ENCODE peak calls at places on chromosome 4, in eight cellular contexts. One of them, this sample, is unnamed.
A peak's percentile ranks its signal among the peaks of the same experiment; 100 is the strongest.

GRCh38 chr4:26171953-26172352 is 148.9 kb upstream of the RBPJ start:
- DNase-seq in lower lobe of right lung: no peak
- DNase-seq in uterus: peak; percentile 31
- DNase-seq in fibroblast of mammary gland: peak; percentile 88
- DNase-seq in fibroblast of pulmonary artery: peak; percentile 81
- DNase-seq in upper lobe of right lung: no peak
- DNase-seq in heart left ventricle: no peak
- DNase-seq in GM12865: no peak
- DNase-seq in this sample: peak; percentile 92

GRCh38 chr4:128830906-128831525 is 21.5 kb downstream of the JADE1 start:
- DNase-seq in lower lobe of right lung: no peak
- DNase-seq in uterus: no peak
- DNase-seq in fibroblast of mammary gland: no peak
- DNase-seq in fibroblast of pulmonary artery: no peak
- DNase-seq in upper lobe of right lung: no peak
- DNase-seq in heart left ventricle: no peak
- DNase-seq in GM12865: peak; percentile 31
- DNase-seq in this sample: no peak

GRCh38 chr4:108270466-108271450 is 102.0 kb upstream of the LEF1 start:
- DNase-seq in lower lobe of right lung: no peak
- DNase-seq in uterus: no peak
- DNase-seq in fibroblast of mammary gland: peak; percentile 70
- DNase-seq in fibroblast of pulmonary artery: peak; percentile 11
- DNase-seq in upper lobe of right lung: no peak
- DNase-seq in heart left ventricle: no peak
- DNase-seq in GM12865: peak; percentile 9
- DNase-seq in this sample: peak; percentile 83

GRCh38 chr4:126265880-126266279 is 951.1 kb downstream of the FAT4 start:
- DNase-seq in lower lobe of right lung: no peak
- DNase-seq in uterus: no peak
- DNase-seq in fibroblast of mammary gland: peak; percentile 58
- DNase-seq in fibroblast of pulmonary artery: no peak
- DNase-seq in upper lobe of right lung: no peak
- DNase-seq in heart left ventricle: no peak
- DNase-seq in GM12865: no peak
- DNase-seq in this sample: no peak

GRCh38 chr4:108425988-108426387 is 194.4 kb upstream of the RPL34 start:
- DNase-seq in lower lobe of right lung: no peak
- DNase-seq in uterus: no peak
- DNase-seq in fibroblast of mammary gland: peak; percentile 87
- DNase-seq in fibroblast of pulmonary artery: peak; percentile 29
- DNase-seq in upper lobe of right lung: no peak
- DNase-seq in heart left ventricle: no peak
- DNase-seq in GM12865: no peak
- DNase-seq in this sample: peak; percentile 92

GRCh38 chr4:147425019-147425418 is 55.9 kb upstream of the EDNRA start:
- DNase-seq in lower lobe of right lung: no peak
- DNase-seq in uterus: no peak
- DNase-seq in fibroblast of mammary gland: peak; percentile 24
- DNase-seq in fibroblast of pulmonary artery: no peak
- DNase-seq in upper lobe of right lung: no peak
- DNase-seq in heart left ventricle: no peak
- DNase-seq in GM12865: no peak
- DNase-seq in this sample: no peak

GRCh38 chr4:8504279-8505007 is 63.9 kb downstream of the TRMT44 start:
- DNase-seq in lower lobe of right lung: no peak
- DNase-seq in uterus: peak; percentile 24
- DNase-seq in fibroblast of mammary gland: no peak
- DNase-seq in fibroblast of pulmonary artery: no peak
- DNase-seq in upper lobe of right lung: no peak
- DNase-seq in heart left ventricle: no peak
- DNase-seq in GM12865: no peak
- DNase-seq in this sample: no peak

GRCh38 chr4:103786014-103786413 is 66.2 kb upstream of the TACR3 start:
- DNase-seq in lower lobe of right lung: no peak
- DNase-seq in uterus: no peak
- DNase-seq in fibroblast of mammary gland: peak; percentile 57
- DNase-seq in fibroblast of pulmonary artery: peak; percentile 62
- DNase-seq in upper lobe of right lung: no peak
- DNase-seq in heart left ventricle: no peak
- DNase-seq in GM12865: peak; percentile 80
- DNase-seq in this sample: peak; percentile 3

GRCh38 chr4:117965608-117966007 is 68.7 kb upstream of the NDST3 start:
- DNase-seq in lower lobe of right lung: no peak
- DNase-seq in uterus: no peak
- DNase-seq in fibroblast of mammary gland: no peak
- DNase-seq in fibroblast of pulmonary artery: no peak
- DNase-seq in upper lobe of right lung: no peak
- DNase-seq in heart left ventricle: no peak
- DNase-seq in GM12865: no peak
- DNase-seq in this sample: peak; percentile 7

GRCh38 chr4:55136634-55137033 is 11.2 kb upstream of the KDR start:
- DNase-seq in lower lobe of right lung: no peak
- DNase-seq in uterus: peak; percentile 25
- DNase-seq in fibroblast of mammary gland: no peak
- DNase-seq in fibroblast of pulmonary artery: no peak
- DNase-seq in upper lobe of right lung: no peak
- DNase-seq in heart left ventricle: no peak
- DNase-seq in GM12865: no peak
- DNase-seq in this sample: no peak

GRCh38 chr4:15400911-15401671 is 26.7 kb upstream of the C1QTNF7 start:
- DNase-seq in lower lobe of right lung: peak; percentile 85
- DNase-seq in uterus: peak; percentile 41
- DNase-seq in fibroblast of mammary gland: peak; percentile 64
- DNase-seq in fibroblast of pulmonary artery: peak; percentile 90
- DNase-seq in upper lobe of right lung: peak; percentile 84
- DNase-seq in heart left ventricle: peak; percentile 69
- DNase-seq in GM12865: peak; percentile 54
- DNase-seq in this sample: peak; percentile 65

GRCh38 chr4:54543088-54543795 is 114.5 kb upstream of the KIT start:
- DNase-seq in lower lobe of right lung: no peak
- DNase-seq in uterus: no peak
- DNase-seq in fibroblast of mammary gland: peak; percentile 64
- DNase-seq in fibroblast of pulmonary artery: peak; percentile 55
- DNase-seq in upper lobe of right lung: no peak
- DNase-seq in heart left ventricle: no peak
- DNase-seq in GM12865: no peak
- DNase-seq in this sample: peak; percentile 87

GRCh38 chr4:81512945-81513584 is 41.4 kb upstream of the RASGEF1B start:
- DNase-seq in lower lobe of right lung: no peak
- DNase-seq in uterus: no peak
- DNase-seq in fibroblast of mammary gland: no peak
- DNase-seq in fibroblast of pulmonary artery: no peak
- DNase-seq in upper lobe of right lung: no peak
- DNase-seq in heart left ventricle: no peak
- DNase-seq in GM12865: no peak
- DNase-seq in this sample: no peak

GRCh38 chr4:13533670-13534343 is 10.5 kb downstream of the NKX3-2 start:
- DNase-seq in lower lobe of right lung: no peak
- DNase-seq in uterus: no peak
- DNase-seq in fibroblast of mammary gland: no peak
- DNase-seq in fibroblast of pulmonary artery: no peak
- DNase-seq in upper lobe of right lung: no peak
- DNase-seq in heart left ventricle: no peak
- DNase-seq in GM12865: no peak
- DNase-seq in this sample: no peak
- TF ChIP-seq CTCF in lower lobe of right lung: no peak
- TF ChIP-seq CTCF in uterus: no peak
- TF ChIP-seq CTCF in fibroblast of mammary gland: no peak
- TF ChIP-seq CTCF in fibroblast of pulmonary artery: no peak
- TF ChIP-seq CTCF in upper lobe of right lung: no peak
- TF ChIP-seq CTCF in heart left ventricle: no peak
- TF ChIP-seq CTCF in GM12865: no peak
- TF ChIP-seq CTCF in this sample: no peak

DNA sequence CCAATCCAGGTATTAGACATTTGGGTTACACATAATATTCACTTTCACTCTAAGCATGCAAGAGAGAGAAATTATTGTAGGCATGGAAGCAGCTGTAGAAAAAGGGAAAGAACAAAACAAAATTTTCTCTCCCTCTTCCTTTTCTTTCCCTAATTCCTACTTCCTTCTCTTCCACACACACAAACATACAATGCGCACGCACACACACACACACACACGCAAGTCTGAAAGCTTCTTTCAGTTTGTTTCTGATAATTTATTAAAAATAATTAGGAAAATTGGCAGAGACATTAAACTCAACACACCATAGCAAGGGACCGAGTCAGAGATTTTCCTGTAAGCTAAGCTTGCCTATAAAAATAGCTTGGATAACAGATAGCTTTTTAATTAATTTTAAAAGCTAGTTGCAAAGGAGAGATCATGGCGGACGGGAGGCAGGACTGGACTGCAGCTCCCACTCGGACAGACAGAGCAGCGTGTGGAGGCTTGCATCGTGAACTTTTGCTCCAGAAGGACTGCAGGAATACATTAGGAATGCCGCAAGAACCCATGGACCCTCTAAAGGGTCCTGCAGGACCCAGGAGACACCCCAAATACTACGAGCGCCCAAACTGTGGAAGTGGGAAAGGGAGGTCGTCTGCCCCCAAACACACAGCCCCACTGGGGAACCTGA is 92.6 kb upstream of the MAPK10 start:
- DNase-seq in lower lobe of right lung: no peak
- DNase-seq in uterus: peak; percentile 58
- DNase-seq in fibroblast of mammary gland: peak; percentile 46
- DNase-seq in fibroblast of pulmonary artery: peak; percentile 69
- DNase-seq in upper lobe of right lung: no peak
- DNase-seq in heart left ventricle: peak; percentile 36
- DNase-seq in GM12865: no peak
- DNase-seq in this sample: peak; percentile 43
- H3K4me3 ChIP-seq in lower lobe of right lung: peak overlapping the region; percentile 30
- H3K4me3 ChIP-seq in uterus: peak overlapping the region; percentile 47
- H3K4me3 ChIP-seq in fibroblast of mammary gland: peak overlapping the region; percentile 39
- H3K4me3 ChIP-seq in fibroblast of pulmonary artery: peak overlapping the region; percentile 56
- H3K4me3 ChIP-seq in upper lobe of right lung: peak overlapping the region; percentile 3
- H3K4me3 ChIP-seq in heart left ventricle: peak overlapping the region; percentile 52
- H3K4me3 ChIP-seq in GM12865: no peak overlapping the region
- H3K4me3 ChIP-seq in this sample: peak overlapping the region; percentile 30

GRCh38 chr4:95204873-95205272 is 343.9 kb downstream of the UNC5C start:
- DNase-seq in lower lobe of right lung: no peak
- DNase-seq in uterus: no peak
- DNase-seq in fibroblast of mammary gland: no peak
- DNase-seq in fibroblast of pulmonary artery: no peak
- DNase-seq in upper lobe of right lung: no peak
- DNase-seq in heart left ventricle: no peak
- DNase-seq in GM12865: no peak
- DNase-seq in this sample: no peak
- TF ChIP-seq CTCF in lower lobe of right lung: no peak
- TF ChIP-seq CTCF in uterus: no peak
- TF ChIP-seq CTCF in fibroblast of mammary gland: peak; percentile 32
- TF ChIP-seq CTCF in fibroblast of pulmonary artery: peak; percentile 20
- TF ChIP-seq CTCF in upper lobe of right lung: no peak
- TF ChIP-seq CTCF in heart left ventricle: no peak
- TF ChIP-seq CTCF in GM12865: peak; percentile 15
- TF ChIP-seq CTCF in this sample: peak; percentile 43

GRCh38 chr4:96729641-96730040 is 889.7 kb downstream of the PDHA2 start:
- DNase-seq in lower lobe of right lung: no peak
- DNase-seq in uterus: no peak
- DNase-seq in fibroblast of mammary gland: no peak
- DNase-seq in fibroblast of pulmonary artery: peak; percentile 43
- DNase-seq in upper lobe of right lung: no peak
- DNase-seq in heart left ventricle: no peak
- DNase-seq in GM12865: no peak
- DNase-seq in this sample: peak; percentile 51
- H3K4me3 ChIP-seq in lower lobe of right lung: no peak overlapping the region
- H3K4me3 ChIP-seq in uterus: no peak overlapping the region
- H3K4me3 ChIP-seq in fibroblast of mammary gland: no peak overlapping the region
- H3K4me3 ChIP-seq in fibroblast of pulmonary artery: no peak overlapping the region
- H3K4me3 ChIP-seq in upper lobe of right lung: no peak overlapping the region
- H3K4me3 ChIP-seq in heart left ventricle: no peak overlapping the region
- H3K4me3 ChIP-seq in GM12865: no peak overlapping the region
- H3K4me3 ChIP-seq in this sample: no peak overlapping the region

DNA sequence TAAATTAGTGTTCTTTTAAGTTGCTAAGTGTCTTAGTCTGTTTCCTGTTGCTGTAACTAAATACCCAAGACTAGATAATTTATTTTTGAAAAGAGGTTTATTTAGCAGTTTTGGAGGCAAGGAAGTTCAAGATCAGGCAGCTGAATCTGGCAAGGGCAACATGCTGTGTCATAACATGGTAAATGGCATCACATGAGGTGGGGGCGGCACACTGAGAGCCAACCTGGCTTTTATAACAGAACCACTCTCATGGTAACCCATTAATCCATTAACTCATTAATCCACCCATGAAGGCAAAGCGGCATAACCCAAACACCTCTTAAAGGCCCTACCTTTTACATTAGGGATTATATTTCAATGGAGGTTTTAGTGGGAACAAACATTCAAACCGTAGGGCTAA is 182.2 kb upstream of the GATB start:
- DNase-seq in lower lobe of right lung: no peak
- DNase-seq in uterus: no peak
- DNase-seq in fibroblast of mammary gland: no peak
- DNase-seq in fibroblast of pulmonary artery: no peak
- DNase-seq in upper lobe of right lung: no peak
- DNase-seq in heart left ventricle: no peak
- DNase-seq in GM12865: no peak
- DNase-seq in this sample: no peak
- TF ChIP-seq CTCF in lower lobe of right lung: no peak
- TF ChIP-seq CTCF in uterus: no peak
- TF ChIP-seq CTCF in fibroblast of mammary gland: no peak
- TF ChIP-seq CTCF in fibroblast of pulmonary artery: no peak
- TF ChIP-seq CTCF in upper lobe of right lung: no peak
- TF ChIP-seq CTCF in heart left ventricle: no peak
- TF ChIP-seq CTCF in GM12865: no peak
- TF ChIP-seq CTCF in this sample: no peak

DNA sequence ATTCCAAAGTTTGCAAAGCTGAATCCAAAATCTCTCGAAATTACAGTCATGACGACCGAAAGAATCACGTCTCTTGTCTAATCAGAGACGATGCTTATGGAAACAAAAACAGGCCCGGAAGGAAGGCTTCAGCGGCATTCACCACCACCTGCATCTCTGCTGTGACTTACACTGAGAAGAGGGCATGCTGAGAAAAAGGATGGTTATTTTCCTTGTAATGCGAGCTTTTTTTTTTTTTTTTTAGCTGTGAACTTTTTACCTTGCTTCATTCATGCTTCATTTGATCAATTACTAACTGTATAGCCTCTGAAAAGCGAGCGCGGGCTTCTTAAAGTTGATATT is 209.2 kb downstream of the SOWAHB start:
- DNase-seq in lower lobe of right lung: no peak
- DNase-seq in uterus: no peak
- DNase-seq in fibroblast of mammary gland: no peak
- DNase-seq in fibroblast of pulmonary artery: no peak
- DNase-seq in upper lobe of right lung: no peak
- DNase-seq in heart left ventricle: no peak
- DNase-seq in GM12865: peak; percentile 42
- DNase-seq in this sample: peak; percentile 52
- H3K4me3 ChIP-seq in lower lobe of right lung: peak overlapping the region; percentile 58
- H3K4me3 ChIP-seq in uterus: peak overlapping the region; percentile 26
- H3K4me3 ChIP-seq in fibroblast of mammary gland: peak overlapping the region; percentile 34
- H3K4me3 ChIP-seq in fibroblast of pulmonary artery: peak overlapping the region; percentile 59
- H3K4me3 ChIP-seq in upper lobe of right lung: peak overlapping the region; percentile 61
- H3K4me3 ChIP-seq in heart left ventricle: peak overlapping the region; percentile 55
- H3K4me3 ChIP-seq in GM12865: peak overlapping the region; percentile 60
- H3K4me3 ChIP-seq in this sample: peak overlapping the region; percentile 62

This sample was measured in astrocyte of the spinal cord.